ENCODE peak calls at places on chromosomes 5 and 9, in seven cellular contexts. B is cardiac muscle cell, A is A549, G is brain microvascular endothelial cell, E is body of pancreas, T is heart left ventricle, W is HCT116. Z is an unnamed sample.

GRCh38 chr9:71984388-71985069 is 73.1 kb downstream of the C9orf85 start:
- DNase-seq in A (no peak), E (no peak), G (peak; percentile 59), B (peak; percentile 30), W (no peak), T (peak; percentile 66), Z (no peak)

GRCh38 chr5:145562931-145563330 is 272.2 kb downstream of the PRELID2 start:
- DNase-seq in A (no peak), G (peak; percentile 3), T (no peak), W (no peak), B (no peak), E (no peak), Z (no peak)

GRCh38 chr5:116482394-116482793 is 92.2 kb downstream of the SEMA6A start:
- DNase-seq in T (no peak), E (no peak), G (peak; percentile 53), B (no peak), A (no peak), W (no peak), Z (no peak)

GRCh38 chr9:109755040-109755439 is 25.0 kb upstream of the PALM2AKAP2 start:
- DNase-seq in G (no peak), W (no peak), B (no peak), T (no peak), E (no peak), A (no peak), Z (no peak)

GRCh38 chr5:143636951-143637528 is 174.9 kb upstream of the HMHB1 start:
- DNase-seq in E (no peak), G (peak; percentile 37), B (no peak), T (no peak), W (no peak), A (peak; percentile 61), Z (no peak)

GRCh38 chr5:424259-425110 is 18.5 kb upstream of the EXOC3 start:
- DNase-seq in E (no peak), B (no peak), G (no peak), T (no peak), W (no peak), A (no peak), Z (no peak)

GRCh38 chr5:150155258-150156032 is at the start of gene PDGFRB:
- DNase-seq in T (peak; percentile 92), E (peak; percentile 52), G (peak; percentile 85), W (no peak), A (no peak), B (peak; percentile 58), Z (peak; percentile 99)

GRCh38 chr9:130995399-130995941 is 13.5 kb upstream of the LAMC3 start:
- DNase-seq in A (peak; percentile 63), E (no peak), T (peak; percentile 34), B (no peak), G (peak; percentile 34), W (no peak), Z (peak; percentile 54)

GRCh38 chr5:150068071-150068470 is 18.3 kb downstream of the CSF1R start:
- DNase-seq in G (no peak), T (no peak), E (no peak), A (no peak), W (no peak), B (no peak), Z (no peak)

GRCh38 chr5:157197088-157197487 is 16.4 kb downstream of the ITK start:
- DNase-seq in W (no peak), E (no peak), G (no peak), B (no peak), A (no peak), T (no peak), Z (no peak)

GRCh38 chr5:156327306-156327705 is 342 bp downstream of the SGCD start:
- DNase-seq in T (no peak), G (no peak), W (no peak), A (no peak), E (no peak), B (no peak), Z (no peak)

GRCh38 chr5:89012361-89012760 is 129.4 kb upstream of the MEF2C start:
- DNase-seq in G (no peak), B (no peak), A (no peak), W (no peak), T (no peak), E (no peak), Z (no peak)

GRCh38 chr5:73514418-73514817 is 16.2 kb downstream of the BTF3 start:
- DNase-seq in W (no peak), A (no peak), E (no peak), T (no peak), G (no peak), B (no peak), Z (no peak)

GRCh38 chr9:126471084-126471611 is 142.6 kb upstream of the LMX1B start:
- DNase-seq in G (no peak), E (peak; percentile 52), B (no peak), W (no peak), T (peak; percentile 58), A (no peak), Z (peak; percentile 88)

GRCh38 chr5:2253063-2253653 is 370.4 kb upstream of the IRX4 start:
- DNase-seq in G (no peak), E (no peak), A (no peak), T (no peak), W (no peak), B (no peak), Z (no peak)

GRCh38 chr9:14627513-14627912 is 65.7 kb downstream of the ZDHHC21 start:
- DNase-seq in E (no peak), A (no peak), G (no peak), W (no peak), T (no peak), B (no peak), Z (no peak)

GRCh38 chr5:124301850-124302249 is 444.6 kb downstream of the ZNF608 start:
- DNase-seq in W (no peak), B (no peak), A (no peak), E (no peak), G (peak; percentile 15), T (no peak), Z (no peak)

GRCh38 chr9:77454668-77455067 is 193.5 kb downstream of the GNA14 start:
- DNase-seq in A (no peak), T (no peak), B (no peak), G (peak; percentile 65), E (no peak), W (no peak), Z (no peak)

GRCh38 chr9:137918331-137919094 is 40.9 kb downstream of the CACNA1B start:
- DNase-seq in E (no peak), W (no peak), T (peak; percentile 33), B (peak; percentile 55), G (no peak), A (no peak), Z (no peak)

GRCh38 chr5:154475613-154476342 is 2.2 kb downstream of the HAND1 start:
- DNase-seq in A (no peak), E (no peak), T (no peak), B (peak; percentile 69), G (no peak), W (no peak), Z (no peak)

GRCh38 chr5:154474957-154475334 is 3.1 kb downstream of the HAND1 start:
- DNase-seq in W (no peak), B (no peak), G (no peak), A (no peak), T (no peak), E (no peak), Z (no peak)

GRCh38 chr5:154474267-154474956 is 3.6 kb downstream of the HAND1 start:
- DNase-seq in E (no peak), T (no peak), G (no peak), B (no peak), W (no peak), A (no peak), Z (no peak)

GRCh38 chr5:154472871-154473580 is 5.0 kb downstream of the HAND1 start:
- DNase-seq in A (no peak), E (no peak), W (no peak), B (peak; percentile 82), T (peak; percentile 29), G (no peak), Z (no peak)

GRCh38 chr5:154473581-154474266 is 4.3 kb downstream of the HAND1 start:
- DNase-seq in W (no peak), G (no peak), B (no peak), T (no peak), E (no peak), A (no peak), Z (no peak)
- H3K27ac ChIP-seq in W (no peak overlapping the region), G (no peak overlapping the region), B (no peak overlapping the region), T (peak overlapping the region; percentile 84), E (no peak overlapping the region), A (no peak overlapping the region), Z (no peak overlapping the region)

GRCh38 chr9:93587284-93587650 is 10.9 kb downstream of the PHF2 start:
- DNase-seq in B (no peak), E (no peak), T (no peak), W (no peak), A (no peak), G (no peak), Z (peak; percentile 56)

GRCh38 chr9:93586290-93587057 is 10.1 kb downstream of the PHF2 start:
- DNase-seq in T (no peak), B (no peak), A (no peak), E (no peak), G (no peak), W (no peak), Z (no peak)

GRCh38 chr9:93589688-93590087 is 13.3 kb downstream of the PHF2 start:
- DNase-seq in T (no peak), W (no peak), E (peak; percentile 54), A (no peak), G (peak; percentile 40), B (peak; percentile 57), Z (peak; percentile 31)

GRCh38 chr9:93588641-93589609 is 12.5 kb downstream of the PHF2 start:
- DNase-seq in W (no peak), B (no peak), G (peak; percentile 17), A (no peak), E (no peak), T (no peak), Z (no peak)

GRCh38 chr9:93587651-93588347 is 11.4 kb downstream of the PHF2 start:
- DNase-seq in G (no peak), A (no peak), B (no peak), W (no peak), E (no peak), T (no peak), Z (no peak)
- TF ChIP-seq CTCF in G (peak; percentile 52), A (no peak), B (peak; percentile 14), W (no peak), E (no peak), T (peak; percentile 7), Z (no peak)

GRCh38 chr5:135190345-135191083 is 156.5 kb upstream of the PITX1 start:
- DNase-seq in W (no peak), B (no peak), E (no peak), T (no peak), A (no peak), G (no peak), Z (no peak)
- H3K4me3 ChIP-seq in W (peak overlapping the region; percentile 53), B (no peak overlapping the region), E (peak overlapping the region; percentile 39), T (peak overlapping the region; percentile 34), A (peak overlapping the region; percentile 60), G (no peak overlapping the region), Z (peak overlapping the region; percentile 51)

DNA sequence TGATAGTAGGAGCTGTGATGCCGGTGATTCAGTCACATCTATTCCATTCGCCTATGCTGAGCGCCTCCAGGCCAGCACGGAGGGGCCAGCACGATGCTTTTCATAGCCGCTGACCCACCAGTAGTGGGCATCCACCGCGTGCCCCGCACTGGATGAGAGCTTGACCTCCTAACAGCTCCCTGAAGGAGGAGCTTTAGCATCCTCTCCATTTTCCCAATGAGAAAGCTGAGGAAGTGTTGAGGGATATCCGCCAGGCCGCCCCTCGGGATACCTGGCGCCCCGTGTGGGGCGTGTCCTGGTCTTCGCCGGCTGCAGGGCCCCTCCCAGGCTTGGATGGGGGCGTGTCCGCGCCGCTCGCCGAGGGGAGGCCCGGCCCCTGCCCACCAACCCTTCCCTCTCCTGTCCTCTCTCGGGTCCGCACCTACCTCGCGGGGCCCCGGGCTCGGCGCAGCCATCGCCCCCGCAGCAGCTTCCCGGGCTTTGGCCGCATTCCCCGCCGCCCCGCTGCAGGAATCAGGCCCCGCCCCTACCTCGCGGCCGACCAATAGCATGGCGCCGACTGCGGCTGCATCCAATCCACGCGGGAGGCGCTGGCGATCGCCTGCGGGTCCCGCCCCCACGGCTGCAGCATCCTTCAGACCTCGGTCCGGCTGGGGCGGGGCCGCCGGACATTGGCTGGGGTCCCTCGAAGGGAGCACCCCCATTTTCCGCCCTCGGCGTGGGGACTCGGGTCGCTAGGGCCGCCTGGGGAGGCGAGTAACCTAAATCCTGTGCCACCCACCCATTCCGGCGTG is at the start of gene PIP5KL1:
- DNase-seq in G (peak; percentile 81), A (peak; percentile 89), T (peak; percentile 85), E (peak; percentile 78), B (peak; percentile 92), W (peak; percentile 52), Z (peak; percentile 83)
- H3K27ac ChIP-seq in G (peak within 1 kb of the TSS; percentile 90), A (peak within 1 kb of the TSS; percentile 83), T (no peak within 1 kb of the TSS), E (no peak within 1 kb of the TSS), B (no peak within 1 kb of the TSS), W (peak within 1 kb of the TSS; percentile 84), Z (no peak within 1 kb of the TSS)